ENCODE peak calls at places on chromosomes 16 and 17, in nine cellular contexts. One of them, this sample, is unnamed. For H3K9me3 and H3K4me1, the result is how much of the 10 kb centered on the place peaks cover.

GRCh38 chr16:54582631-54583250 is 296.2 kb upstream of the IRX3 start:
- DNase-seq in H9: no peak
- DNase-seq in right cardiac atrium: no peak
- DNase-seq in IMR-90: no peak
- DNase-seq in effector memory CD4-positive, alpha-beta T cell: no peak
- DNase-seq in stomach: no peak
- DNase-seq in HCT116: no peak
- DNase-seq in small intestine: no peak
- DNase-seq in left ventricle myocardium inferior: no peak
- DNase-seq in this sample: no peak

GRCh38 chr17:19311016-19311415 is 51.5 kb downstream of the B9D1 start:
- DNase-seq in IMR-90: no peak
- DNase-seq in right cardiac atrium: no peak
- DNase-seq in HCT116: no peak
- DNase-seq in effector memory CD4-positive, alpha-beta T cell: no peak
- DNase-seq in H9: no peak
- DNase-seq in left ventricle myocardium inferior: no peak
- DNase-seq in stomach: no peak
- DNase-seq in small intestine: no peak
- DNase-seq in this sample: no peak

GRCh38 chr16:65731840-65732239 is 610.0 kb upstream of the CDH11 start:
- DNase-seq in HCT116: no peak
- DNase-seq in stomach: no peak
- DNase-seq in IMR-90: peak
- DNase-seq in small intestine: no peak
- DNase-seq in right cardiac atrium: no peak
- DNase-seq in effector memory CD4-positive, alpha-beta T cell: no peak
- DNase-seq in left ventricle myocardium inferior: no peak
- DNase-seq in H9: no peak
- DNase-seq in this sample: no peak

GRCh38 chr16:57503366-57503765 is 17.1 kb upstream of the DOK4 start:
- DNase-seq in HCT116: no peak
- DNase-seq in right cardiac atrium: peak
- DNase-seq in IMR-90: no peak
- DNase-seq in H9: peak
- DNase-seq in effector memory CD4-positive, alpha-beta T cell: no peak
- DNase-seq in stomach: no peak
- DNase-seq in small intestine: no peak
- DNase-seq in left ventricle myocardium inferior: no peak
- DNase-seq in this sample: no peak

GRCh38 chr17:81708739-81709185 is 3.3 kb upstream of the SLC25A10 start:
- DNase-seq in stomach: no peak
- DNase-seq in small intestine: no peak
- DNase-seq in left ventricle myocardium inferior: no peak
- DNase-seq in right cardiac atrium: peak
- DNase-seq in H9: no peak
- DNase-seq in IMR-90: no peak
- DNase-seq in HCT116: no peak
- DNase-seq in effector memory CD4-positive, alpha-beta T cell: no peak
- DNase-seq in this sample: no peak

GRCh38 chr17:66625321-66625767 is 209.6 kb upstream of the CACNG5 start:
- DNase-seq in H9: no peak
- DNase-seq in effector memory CD4-positive, alpha-beta T cell: no peak
- DNase-seq in HCT116: peak
- DNase-seq in IMR-90: peak
- DNase-seq in small intestine: peak
- DNase-seq in right cardiac atrium: no peak
- DNase-seq in left ventricle myocardium inferior: no peak
- DNase-seq in stomach: no peak
- DNase-seq in this sample: peak

GRCh38 chr17:61805399-61805798 is 57.9 kb downstream of the BRIP1 start:
- DNase-seq in small intestine: no peak
- DNase-seq in IMR-90: peak
- DNase-seq in effector memory CD4-positive, alpha-beta T cell: no peak
- DNase-seq in stomach: no peak
- DNase-seq in left ventricle myocardium inferior: no peak
- DNase-seq in H9: no peak
- DNase-seq in HCT116: peak
- DNase-seq in right cardiac atrium: no peak
- DNase-seq in this sample: no peak

GRCh38 chr17:8463089-8463488 is 27.4 kb downstream of the NDEL1 start:
- DNase-seq in HCT116: no peak
- DNase-seq in right cardiac atrium: no peak
- DNase-seq in effector memory CD4-positive, alpha-beta T cell: no peak
- DNase-seq in IMR-90: peak
- DNase-seq in stomach: no peak
- DNase-seq in left ventricle myocardium inferior: no peak
- DNase-seq in H9: no peak
- DNase-seq in small intestine: no peak
- DNase-seq in this sample: no peak

GRCh38 chr17:39473310-39473709 is 12.0 kb downstream of the CDK12 start:
- DNase-seq in small intestine: no peak
- DNase-seq in right cardiac atrium: no peak
- DNase-seq in left ventricle myocardium inferior: no peak
- DNase-seq in IMR-90: no peak
- DNase-seq in H9: no peak
- DNase-seq in HCT116: no peak
- DNase-seq in stomach: no peak
- DNase-seq in effector memory CD4-positive, alpha-beta T cell: no peak
- DNase-seq in this sample: no peak

GRCh38 chr17:57946798-57947358 is 8.3 kb downstream of the CUEDC1 start:
- DNase-seq in IMR-90: peak
- DNase-seq in effector memory CD4-positive, alpha-beta T cell: no peak
- DNase-seq in left ventricle myocardium inferior: no peak
- DNase-seq in H9: no peak
- DNase-seq in stomach: peak
- DNase-seq in right cardiac atrium: no peak
- DNase-seq in small intestine: peak
- DNase-seq in HCT116: no peak
- DNase-seq in this sample: peak

GRCh38 chr16:57810197-57811024 is 8.1 kb upstream of the KIFC3 start:
- DNase-seq in stomach: peak
- DNase-seq in effector memory CD4-positive, alpha-beta T cell: peak
- DNase-seq in IMR-90: peak
- DNase-seq in left ventricle myocardium inferior: peak
- DNase-seq in small intestine: peak
- DNase-seq in HCT116: peak
- DNase-seq in H9: peak
- DNase-seq in right cardiac atrium: peak
- DNase-seq in this sample: peak

DNA sequence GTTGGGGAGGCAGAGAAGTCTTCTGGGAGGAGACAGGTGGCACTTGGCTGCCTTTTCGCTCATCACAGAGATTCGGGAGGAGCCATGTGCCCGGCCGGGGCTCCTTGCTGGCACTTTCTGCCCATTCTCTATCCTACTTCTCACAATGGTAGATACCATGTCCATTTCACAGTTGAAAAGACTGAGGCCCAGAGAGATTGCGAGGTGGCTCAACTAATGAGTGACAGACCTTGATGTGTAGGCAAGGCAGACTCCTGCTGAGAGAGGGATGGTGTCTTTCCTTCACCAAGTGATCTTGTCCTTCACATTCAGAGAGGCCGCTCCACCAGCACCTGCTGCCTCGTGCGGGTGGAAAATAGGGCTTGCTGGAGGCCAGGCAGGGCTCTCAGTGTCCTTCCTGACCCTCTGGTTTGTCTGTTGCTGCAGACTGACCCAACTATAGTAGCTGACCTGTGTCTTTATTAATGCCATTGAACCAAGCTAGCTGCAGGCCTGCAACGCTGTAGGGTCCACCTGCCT is 42.1 kb downstream of the MPRIP start:
- DNase-seq in effector memory CD4-positive, alpha-beta T cell: no peak
- DNase-seq in IMR-90: no peak
- DNase-seq in small intestine: no peak
- DNase-seq in left ventricle myocardium inferior: no peak
- DNase-seq in right cardiac atrium: no peak
- DNase-seq in stomach: no peak
- DNase-seq in H9: no peak
- DNase-seq in HCT116: no peak
- DNase-seq in this sample: no peak
- H3K27ac ChIP-seq in effector memory CD4-positive, alpha-beta T cell: no peak
- H3K27ac ChIP-seq in IMR-90: no peak
- H3K27ac ChIP-seq in small intestine: no peak
- H3K27ac ChIP-seq in left ventricle myocardium inferior: peak
- H3K27ac ChIP-seq in right cardiac atrium: no peak
- H3K27ac ChIP-seq in stomach: no peak
- H3K27ac ChIP-seq in H9: no peak
- H3K27ac ChIP-seq in HCT116: no peak
- H3K27ac ChIP-seq in this sample: no peak

GRCh38 chr17:41723801-41724475 is 10.5 kb downstream of the HAP1 start:
- DNase-seq in H9: no peak
- DNase-seq in small intestine: no peak
- DNase-seq in stomach: no peak
- DNase-seq in HCT116: no peak
- DNase-seq in right cardiac atrium: no peak
- DNase-seq in IMR-90: no peak
- DNase-seq in effector memory CD4-positive, alpha-beta T cell: no peak
- DNase-seq in left ventricle myocardium inferior: no peak
- DNase-seq in this sample: no peak
- H3K9me3 ChIP-seq in H9: under half
- H3K9me3 ChIP-seq in small intestine: under half
- H3K9me3 ChIP-seq in stomach: under half
- H3K9me3 ChIP-seq in HCT116: under half
- H3K9me3 ChIP-seq in right cardiac atrium: under half
- H3K9me3 ChIP-seq in IMR-90: under half
- H3K9me3 ChIP-seq in effector memory CD4-positive, alpha-beta T cell: under half
- H3K9me3 ChIP-seq in left ventricle myocardium inferior: under half
- H3K9me3 ChIP-seq in this sample: under half

GRCh38 chr17:80624864-80625263 is 80.2 kb downstream of the RPTOR start:
- DNase-seq in IMR-90: no peak
- DNase-seq in left ventricle myocardium inferior: no peak
- DNase-seq in effector memory CD4-positive, alpha-beta T cell: no peak
- DNase-seq in stomach: no peak
- DNase-seq in H9: no peak
- DNase-seq in small intestine: no peak
- DNase-seq in HCT116: no peak
- DNase-seq in right cardiac atrium: no peak
- DNase-seq in this sample: no peak
- H3K4me1 ChIP-seq in IMR-90: under half
- H3K4me1 ChIP-seq in left ventricle myocardium inferior: under half
- H3K4me1 ChIP-seq in effector memory CD4-positive, alpha-beta T cell: under half
- H3K4me1 ChIP-seq in stomach: under half
- H3K4me1 ChIP-seq in H9: under half
- H3K4me1 ChIP-seq in small intestine: under half
- H3K4me1 ChIP-seq in HCT116: under half
- H3K4me1 ChIP-seq in right cardiac atrium: under half
- H3K4me1 ChIP-seq in this sample: under half

GRCh38 chr17:45227631-45228120 is 6.0 kb downstream of the FMNL1 start:
- DNase-seq in HCT116: no peak
- DNase-seq in small intestine: no peak
- DNase-seq in effector memory CD4-positive, alpha-beta T cell: no peak
- DNase-seq in stomach: no peak
- DNase-seq in left ventricle myocardium inferior: no peak
- DNase-seq in H9: no peak
- DNase-seq in IMR-90: no peak
- DNase-seq in right cardiac atrium: peak
- DNase-seq in this sample: no peak
- H3K27ac ChIP-seq in HCT116: peak
- H3K27ac ChIP-seq in small intestine: peak
- H3K27ac ChIP-seq in effector memory CD4-positive, alpha-beta T cell: peak
- H3K27ac ChIP-seq in stomach: peak
- H3K27ac ChIP-seq in left ventricle myocardium inferior: peak
- H3K27ac ChIP-seq in H9: no peak
- H3K27ac ChIP-seq in IMR-90: peak
- H3K27ac ChIP-seq in right cardiac atrium: peak
- H3K27ac ChIP-seq in this sample: peak

This sample was measured in CD4-positive, alpha-beta memory T cell.